ENCODE peak calls at places on chromosomes 4 and X, in ten cellular contexts. M, T, N, H, V, Y, X, D, A and B are unnamed samples.

GRCh38 chrX:153433781-153434285 is 12.0 kb downstream of the TREX2 start:
- DNase-seq in M (no peak), T (no peak), N (no peak), H (no peak), V (no peak), Y (no peak), X (no peak), D (no peak), A (no peak), B (no peak)

GRCh38 chrX:132775230-132775823 is 183.1 kb downstream of the HS6ST2 start:
- DNase-seq in M (no peak), T (no peak), N (no peak), H (no peak), V (no peak), Y (no peak), X (no peak), D (no peak), A (no peak), B (no peak)

GRCh38 chrX:103878466-103879151 is 46.6 kb upstream of the RAB9B start:
- DNase-seq in M (no peak), T (peak; percentile 22), N (peak; percentile 35), H (peak; percentile 68), V (no peak), Y (peak; percentile 7), X (peak; percentile 57), D (no peak), A (peak; percentile 52), B (no peak)

GRCh38 chrX:132837126-132837525 is 121.3 kb downstream of the HS6ST2 start:
- DNase-seq in M (no peak), T (no peak), N (peak; percentile 27), H (no peak), V (no peak), Y (no peak), X (no peak), D (no peak), A (no peak), B (no peak)

GRCh38 chrX:7146703-7147430 is 645 bp upstream of the STS start:
- DNase-seq in M (no peak), T (peak; percentile 35), N (no peak), H (no peak), V (no peak), Y (no peak), X (no peak), D (peak; percentile 45), A (no peak), B (no peak)

GRCh38 chr4:103370336-103370735 is 172.2 kb upstream of the CENPE start:
- DNase-seq in M (no peak), T (no peak), N (no peak), H (no peak), V (no peak), Y (no peak), X (no peak), D (no peak), A (no peak), B (no peak)

GRCh38 chrX:1451251-1451675 is 1.4 kb downstream of the ASMTL start:
- DNase-seq in M (no peak), T (no peak), N (no peak), H (no peak), V (no peak), Y (no peak), X (no peak), D (no peak), A (no peak), B (peak; percentile 44)

GRCh38 chrX:13165747-13166146 is 121.3 kb upstream of the FAM9C start:
- DNase-seq in M (no peak), T (no peak), N (no peak), H (no peak), V (no peak), Y (peak; percentile 15), X (no peak), D (no peak), A (no peak), B (no peak)

DNA sequence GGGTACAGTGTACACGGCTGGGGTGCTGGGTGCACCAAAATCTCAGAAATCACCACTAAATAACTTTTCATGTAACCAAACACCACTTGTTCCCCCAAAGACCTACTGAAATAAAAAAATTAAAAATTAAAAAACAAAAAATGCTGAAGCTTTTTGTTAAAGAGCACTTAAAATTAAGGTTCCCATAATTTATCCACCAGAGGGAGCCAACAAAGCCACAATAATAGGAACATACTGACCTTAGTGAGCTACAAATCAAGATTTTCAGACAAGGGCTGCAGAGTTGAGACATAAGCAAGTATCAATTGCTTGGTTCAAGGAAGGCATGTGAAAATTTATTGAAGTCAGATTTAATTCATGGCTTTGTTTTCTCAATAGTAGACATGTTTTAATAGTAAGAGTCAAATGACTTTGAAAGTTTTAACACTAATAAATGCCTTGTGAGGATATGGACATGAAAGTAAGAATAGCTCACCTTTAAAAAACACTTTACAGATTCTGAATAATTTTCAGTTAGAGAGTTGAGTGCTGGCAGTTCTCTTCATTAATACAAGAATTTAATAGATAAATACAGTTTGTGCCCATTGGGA is 43.0 kb upstream of the SCOC start:
- DNase-seq in M (no peak), T (peak; percentile 41), N (peak; percentile 44), H (peak; percentile 55), V (no peak), Y (peak; percentile 62), X (no peak), D (no peak), A (peak; percentile 38), B (no peak)
- TF ChIP-seq CTCF in M (peak; percentile 60), T (peak; percentile 56), N (peak; percentile 67), H (peak; percentile 51), V (peak; percentile 17), Y (peak; percentile 57), X (peak; percentile 81), D (peak; percentile 52), A (peak; percentile 65), B (peak; percentile 53)

GRCh38 chr4:8386731-8387130 is 53.8 kb downstream of the ACOX3 start:
- DNase-seq in M (no peak), T (no peak), N (no peak), H (no peak), V (no peak), Y (no peak), X (no peak), D (no peak), A (no peak), B (no peak)

GRCh38 chr4:8388471-8388870 is 52.1 kb downstream of the ACOX3 start:
- DNase-seq in M (no peak), T (no peak), N (no peak), H (no peak), V (no peak), Y (no peak), X (no peak), D (no peak), A (no peak), B (no peak)

GRCh38 chr4:8387194-8387593 is 53.3 kb downstream of the ACOX3 start:
- DNase-seq in M (no peak), T (no peak), N (no peak), H (no peak), V (no peak), Y (no peak), X (no peak), D (no peak), A (no peak), B (no peak)

GRCh38 chr4:8385611-8386010 is 54.9 kb downstream of the ACOX3 start:
- DNase-seq in M (no peak), T (no peak), N (no peak), H (no peak), V (no peak), Y (no peak), X (no peak), D (no peak), A (no peak), B (no peak)

DNA sequence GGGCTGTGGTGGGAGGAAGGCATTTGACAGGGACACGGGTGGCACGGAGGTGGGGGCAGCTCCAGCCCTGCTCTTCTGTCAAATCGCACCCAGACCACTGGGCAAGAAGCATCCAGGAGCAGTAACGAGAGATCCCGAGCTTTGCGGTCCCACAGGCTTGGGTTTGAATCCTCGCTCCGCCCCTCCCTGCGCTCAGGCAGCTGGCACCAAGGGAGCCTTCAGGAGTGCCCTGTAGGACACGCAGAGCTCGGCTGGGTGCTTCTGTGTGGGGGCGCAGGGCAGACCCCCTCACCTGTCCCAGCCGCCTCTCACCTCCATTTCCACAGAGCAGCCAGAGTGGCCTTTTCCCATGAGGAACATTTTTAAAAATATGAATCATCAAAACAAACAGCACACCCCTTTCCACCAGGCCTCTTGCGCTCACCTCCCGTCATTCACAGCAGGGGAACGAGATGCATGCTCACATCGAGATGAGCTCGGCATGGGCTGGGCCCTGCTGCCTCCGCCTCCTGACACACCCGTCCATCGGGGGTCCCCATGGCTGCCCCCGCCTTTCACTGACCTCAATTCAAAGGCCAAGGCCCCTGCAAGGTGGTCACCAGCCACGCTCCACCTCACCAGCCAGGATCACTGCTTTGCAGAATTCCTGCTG is 52.8 kb downstream of the ACOX3 start:
- DNase-seq in M (no peak), T (peak; percentile 67), N (no peak), H (no peak), V (no peak), Y (no peak), X (no peak), D (no peak), A (no peak), B (no peak)
- H3K4me1 ChIP-seq in M (peaks cover 56% of the 10 kb centered on the region), T (peaks cover 16% of the 10 kb centered on the region), N (no peaks in the 10 kb centered on the region), H (peaks cover 10% of the 10 kb centered on the region), V (peaks cover 2% of the 10 kb centered on the region), Y (no peaks in the 10 kb centered on the region), X (no peaks in the 10 kb centered on the region), D (peaks cover 17% of the 10 kb centered on the region), A (peaks cover 6% of the 10 kb centered on the region), B (peaks cover 6% of the 10 kb centered on the region)

DNA sequence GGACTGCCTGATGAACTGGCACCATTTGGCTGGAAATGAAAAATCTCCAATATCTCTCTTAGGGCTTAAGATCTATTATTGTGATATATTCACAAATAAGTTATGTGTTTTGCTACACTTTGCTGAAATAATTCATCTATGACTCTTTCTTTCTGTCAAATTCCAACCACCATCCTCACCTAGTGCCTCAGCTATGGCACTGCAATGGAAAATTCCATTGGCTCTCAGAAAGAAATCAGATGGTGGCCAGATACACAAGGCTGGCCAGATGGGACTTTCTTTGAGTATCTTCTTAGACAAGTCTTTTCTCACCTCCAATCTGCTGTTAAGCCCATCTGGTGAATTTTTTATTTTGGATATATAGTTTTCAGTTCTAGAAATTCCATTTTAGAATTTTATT is 28.0 kb downstream of the NAT8L start:
- DNase-seq in M (no peak), T (no peak), N (no peak), H (no peak), V (no peak), Y (peak; percentile 43), X (peak; percentile 24), D (no peak), A (no peak), B (no peak)
- TF ChIP-seq CTCF in M (no peak), T (no peak), N (peak; percentile 15), H (peak; percentile 10), V (no peak), Y (peak; percentile 38), X (peak; percentile 57), D (no peak), A (peak; percentile 16), B (no peak)

DNA sequence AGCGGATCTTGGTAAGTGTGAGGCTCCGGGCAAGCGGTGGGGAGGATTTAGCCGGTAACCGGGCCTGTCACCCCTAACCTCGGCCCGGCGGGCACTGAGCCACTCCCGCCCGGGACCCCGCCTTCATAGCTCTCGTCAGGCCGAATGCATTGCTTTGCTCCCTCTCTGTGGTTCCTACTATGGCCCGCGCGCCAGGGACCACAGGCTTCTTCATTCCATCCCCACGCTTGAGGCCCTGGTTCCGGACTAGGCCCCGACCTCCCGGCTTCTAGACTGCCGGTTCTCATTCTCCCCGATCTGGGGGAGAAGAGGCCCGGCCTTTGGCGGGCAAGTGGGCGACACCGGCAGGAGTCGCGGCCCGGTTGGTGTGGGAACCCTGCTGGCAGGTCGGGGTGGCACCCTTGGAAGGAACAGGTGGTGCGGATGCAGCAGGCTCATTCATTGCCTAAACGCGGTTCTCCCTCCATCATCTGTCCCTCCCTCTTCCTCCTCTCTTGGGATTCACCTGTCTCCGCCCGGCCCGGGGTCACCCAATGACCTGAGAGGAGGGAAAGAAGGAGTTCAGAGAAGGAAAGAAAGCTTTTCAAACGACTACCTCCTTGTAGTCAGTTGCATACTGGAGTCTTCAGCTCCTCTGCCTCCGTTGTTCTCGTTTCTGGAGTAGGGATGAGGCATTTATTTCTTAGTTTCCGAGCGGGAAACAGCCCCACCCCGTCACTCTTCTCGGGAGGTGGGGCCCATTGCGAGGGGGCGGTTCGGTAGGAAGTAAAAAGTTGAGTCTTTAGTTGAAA is at the start of gene NDUFC1:
- DNase-seq in M (peak; percentile 40), T (peak; percentile 59), N (no peak), H (peak; percentile 35), V (peak; percentile 50), Y (peak; percentile 81), X (peak; percentile 86), D (peak; percentile 67), A (peak; percentile 67), B (peak; percentile 75)
- H3K4me1 ChIP-seq in M (peaks cover 61% of the 10 kb centered on the region), T (peaks cover 15% of the 10 kb centered on the region), N (peaks cover 16% of the 10 kb centered on the region), H (peaks cover 2% of the 10 kb centered on the region), V (no peaks in the 10 kb centered on the region), Y (peaks cover 19% of the 10 kb centered on the region), X (no peaks in the 10 kb centered on the region), D (peaks cover 33% of the 10 kb centered on the region), A (peaks cover 9% of the 10 kb centered on the region), B (peaks cover 27% of the 10 kb centered on the region)